ENCODE peak calls at places on chromosomes 6 and 20, in seven cellular contexts. B is brain pericyte; J is stimulated activated CD4-positive, alpha-beta T cell treated with anti-CD3 and anti-CD28 coated beads, Interleukin-15, amount 100 ng/mL, for 1 hour; S is T-cell; C is GM04504; X is activated naive CD8-positive, alpha-beta T cell treated with anti-CD3 and anti-CD28 coated beads for 36 hours; D is LoVo. M is an unnamed sample.
A peak's percentile ranks its signal among the peaks of the same experiment; 100 is the strongest.

GRCh38 chr6:141133346-141133745 is 999.4 kb upstream of the GJE1 start:
- DNase-seq in C (peak; percentile 10), J (no peak), X (no peak), D (no peak), S (no peak), B (no peak), M (peak; percentile 27)

GRCh38 chr20:46650575-46651090 is 626 bp downstream of the SLC13A3 start:
- DNase-seq in B (no peak), D (no peak), S (no peak), C (no peak), J (no peak), X (no peak), M (no peak)

GRCh38 chr20:9147553-9148024 is 78.7 kb downstream of the PLCB4 start:
- DNase-seq in J (no peak), C (peak; percentile 34), S (no peak), B (no peak), X (no peak), D (no peak), M (peak; percentile 51)

GRCh38 chr6:131937703-131938631 is 13.2 kb downstream of the CCN2 start:
- DNase-seq in D (no peak), S (no peak), X (no peak), J (no peak), C (no peak), B (peak; percentile 74), M (peak; percentile 61)

GRCh38 chr20:56388882-56389281 is 3.1 kb downstream of the AURKA start:
- DNase-seq in S (no peak), B (no peak), C (no peak), X (no peak), D (no peak), J (no peak), M (no peak)

GRCh38 chr6:49202923-49203322 is 260.1 kb downstream of the MMUT start:
- DNase-seq in D (no peak), J (no peak), B (no peak), S (no peak), C (no peak), X (no peak), M (no peak)

GRCh38 chr6:46199387-46199786 is 28.6 kb upstream of the ENPP5 start:
- DNase-seq in J (no peak), C (no peak), X (no peak), S (no peak), D (no peak), B (no peak), M (no peak)

GRCh38 chr6:3540980-3541379 is 84.1 kb upstream of the SLC22A23 start:
- DNase-seq in C (no peak), J (no peak), X (no peak), B (no peak), S (no peak), D (no peak), M (no peak)

GRCh38 chr6:24125980-24126379 is at the start of gene NRSN1:
- DNase-seq in X (peak; percentile 8), B (no peak), J (no peak), S (no peak), C (no peak), D (no peak), M (no peak)

GRCh38 chr20:24439737-24440136 is 29.7 kb upstream of the SYNDIG1 start:
- DNase-seq in X (no peak), D (no peak), C (no peak), J (no peak), S (no peak), B (no peak), M (no peak)

GRCh38 chr6:94272327-94272726 is 853.0 kb upstream of the EPHA7 start:
- DNase-seq in J (no peak), S (no peak), C (no peak), D (no peak), X (no peak), B (no peak), M (no peak)

GRCh38 chr6:129686941-129687627 is 22.9 kb downstream of the ARHGAP18 start:
- DNase-seq in S (peak; percentile 39), D (no peak), X (peak; percentile 36), C (no peak), B (no peak), J (no peak), M (no peak)

GRCh38 chr6:13024616-13025015 is 303.7 kb downstream of the TBC1D7 start:
- DNase-seq in J (no peak), X (no peak), C (no peak), D (no peak), B (no peak), S (no peak), M (no peak)

GRCh38 chr20:58127731-58128130 is 100.7 kb downstream of the ANKRD60 start:
- DNase-seq in D (peak; percentile 63), X (no peak), S (no peak), B (no peak), J (no peak), C (peak; percentile 66), M (no peak)

GRCh38 chr6:3351105-3351676 is 92.4 kb downstream of the PSMG4 start:
- DNase-seq in B (no peak), S (no peak), J (no peak), X (no peak), C (no peak), D (no peak), M (no peak)

GRCh38 chr6:159693894-159694545 is 979 bp upstream of the SOD2 start:
- DNase-seq in D (peak; percentile 67), J (peak; percentile 11), S (peak; percentile 62), X (peak; percentile 14), C (no peak), B (no peak), M (no peak)

GRCh38 chr6:157631388-157631787 is 191.7 kb upstream of the SNX9 start:
- DNase-seq in B (no peak), S (no peak), D (no peak), C (no peak), X (no peak), J (no peak), M (no peak)

GRCh38 chr20:20024942-20025341 is 7.8 kb downstream of the NAA20 start:
- DNase-seq in X (no peak), S (no peak), D (no peak), B (no peak), C (no peak), J (no peak), M (peak; percentile 21)

GRCh38 chr6:14747881-14748520 is 497.9 kb upstream of the JARID2 start:
- DNase-seq in X (no peak), B (no peak), C (peak; percentile 62), D (no peak), S (no peak), J (no peak), M (peak; percentile 77)

GRCh38 chr6:151370509-151371078 is 20.8 kb downstream of the ZBTB2 start:
- DNase-seq in S (no peak), D (no peak), J (no peak), B (no peak), X (no peak), C (no peak), M (no peak)

M was measured in GM04503.